ENCODE peak calls at places on chromosomes 1 and 21, in eight cellular contexts. I is adrenal gland, O is suprapubic skin, E is prostate gland, Z is A549, P is Peyer's patch, G is heart left ventricle, U is endothelial cell of umbilical vein. Y is an unnamed sample.

GRCh38 chr21:45991606-45992301 is 10.2 kb downstream of the COL6A1 start:
- DNase-seq in I (peak; percentile 10), O (peak; percentile 60), E (no peak), Z (no peak), P (no peak), G (peak; percentile 53), U (no peak), Y (peak; percentile 21)

GRCh38 chr1:193131266-193131860 is 9.5 kb downstream of the CDC73 start:
- DNase-seq in I (no peak), O (no peak), E (no peak), Z (no peak), P (no peak), G (no peak), U (no peak), Y (no peak)

GRCh38 chr21:34073032-34073748 is at the start of the genes MRPS6 and SLC5A3:
- DNase-seq in I (peak; percentile 88), O (peak; percentile 88), E (peak; percentile 79), Z (peak; percentile 78), P (peak; percentile 92), G (peak; percentile 92), U (peak; percentile 81), Y (peak; percentile 87)

GRCh38 chr1:235015291-235015990 is 113.2 kb downstream of the TOMM20 start:
- DNase-seq in I (no peak), O (peak; percentile 44), E (no peak), Z (no peak), P (peak; percentile 41), G (no peak), U (no peak), Y (no peak)

GRCh38 chr1:224800486-224801119 is 128.9 kb upstream of the DNAH14 start:
- DNase-seq in I (no peak), O (no peak), E (no peak), Z (no peak), P (no peak), G (no peak), U (no peak), Y (no peak)

GRCh38 chr1:118266436-118266835 is 81.4 kb upstream of the SPAG17 start:
- DNase-seq in I (no peak), O (no peak), E (no peak), Z (no peak), P (no peak), G (no peak), U (no peak), Y (no peak)

GRCh38 chr21:45335151-45335760 is 47.6 kb upstream of the POFUT2 start:
- DNase-seq in I (no peak), O (no peak), E (no peak), Z (no peak), P (no peak), G (peak; percentile 46), U (no peak), Y (no peak)

GRCh38 chr1:208077232-208077751 is 166.4 kb upstream of the CD34 start:
- DNase-seq in I (no peak), O (no peak), E (no peak), Z (no peak), P (no peak), G (no peak), U (no peak), Y (no peak)

GRCh38 chr1:11628767-11629166 is 25.5 kb downstream of the FBXO2 start:
- DNase-seq in I (no peak), O (no peak), E (no peak), Z (no peak), P (no peak), G (no peak), U (no peak), Y (no peak)

GRCh38 chr1:11623702-11624101 is 30.5 kb downstream of the FBXO2 start:
- DNase-seq in I (no peak), O (no peak), E (no peak), Z (no peak), P (no peak), G (no peak), U (no peak), Y (no peak)

GRCh38 chr1:11634759-11635158 is 19.5 kb downstream of the FBXO2 start:
- DNase-seq in I (no peak), O (no peak), E (no peak), Z (no peak), P (no peak), G (no peak), U (no peak), Y (no peak)

GRCh38 chr1:11629626-11630025 is 24.6 kb downstream of the FBXO2 start:
- DNase-seq in I (no peak), O (no peak), E (no peak), Z (no peak), P (no peak), G (no peak), U (no peak), Y (no peak)

DNA sequence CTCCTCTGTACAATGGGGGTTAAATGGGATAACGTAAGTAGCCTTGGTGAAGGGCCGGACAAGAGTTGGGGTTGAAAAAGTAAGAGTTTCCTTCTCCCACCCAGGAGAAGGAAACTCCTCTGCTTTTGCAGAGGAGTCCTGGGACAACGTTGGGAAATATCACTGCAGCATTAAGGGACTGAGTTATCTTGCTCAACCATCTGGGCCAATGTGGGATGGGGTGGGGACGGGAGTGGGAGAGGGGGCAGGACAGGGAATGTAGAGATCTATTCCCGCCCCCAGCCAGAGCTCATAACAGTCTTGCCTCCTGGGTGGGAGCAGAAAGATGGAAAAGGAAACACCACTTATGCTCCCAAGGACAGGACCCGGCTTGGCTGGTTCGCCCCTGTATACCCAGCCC is 25.0 kb downstream of the FBXO2 start:
- DNase-seq in I (no peak), O (no peak), E (no peak), Z (no peak), P (no peak), G (no peak), U (no peak), Y (no peak)
- TF ChIP-seq POLR2A in I (no peak), O (no peak), E (no peak), Z (no peak), P (no peak), G (no peak), U (no peak), Y (no peak)

GRCh38 chr1:81664341-81664740 is 136.4 kb upstream of the ADGRL2 start:
- DNase-seq in I (no peak), O (no peak), E (no peak), Z (no peak), P (no peak), G (no peak), U (no peak), Y (no peak)

GRCh38 chr1:81660286-81660685 is 140.4 kb upstream of the ADGRL2 start:
- DNase-seq in I (no peak), O (no peak), E (no peak), Z (no peak), P (no peak), G (no peak), U (no peak), Y (no peak)

GRCh38 chr1:81666586-81666985 is 134.1 kb upstream of the ADGRL2 start:
- DNase-seq in I (no peak), O (no peak), E (no peak), Z (no peak), P (no peak), G (no peak), U (no peak), Y (no peak)

GRCh38 chr1:81662913-81663526 is 137.7 kb upstream of the ADGRL2 start:
- DNase-seq in I (no peak), O (no peak), E (no peak), Z (no peak), P (no peak), G (no peak), U (no peak), Y (no peak)
- H3K4me3 ChIP-seq in I (no peak overlapping the region), O (no peak overlapping the region), E (no peak overlapping the region), Z (no peak overlapping the region), P (no peak overlapping the region), G (no peak overlapping the region), U (no peak overlapping the region), Y (no peak overlapping the region)

DNA sequence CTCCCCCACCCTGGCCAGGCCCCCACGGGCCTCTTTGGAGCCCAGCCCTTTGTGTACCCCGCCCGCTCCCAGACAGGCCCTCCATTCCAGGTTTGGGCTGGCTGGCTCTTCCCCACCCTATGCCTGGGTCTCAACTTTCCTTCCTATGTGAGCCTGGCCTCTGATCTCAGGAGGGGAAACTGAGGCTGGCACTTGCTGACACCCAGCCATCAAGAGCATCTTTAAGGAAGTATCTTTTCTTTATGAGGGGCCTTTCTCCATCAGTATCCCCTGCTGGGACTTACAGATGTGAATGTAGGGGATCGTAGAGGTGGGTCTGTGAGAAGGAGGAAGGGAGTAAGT is 5.6 kb downstream of the NECTIN4 start:
- DNase-seq in I (no peak), O (no peak), E (no peak), Z (no peak), P (no peak), G (no peak), U (no peak), Y (no peak)
- H3K27ac ChIP-seq in I (peak overlapping the region; percentile 33), O (peak overlapping the region; percentile 92), E (peak overlapping the region; percentile 72), Z (peak overlapping the region; percentile 88), P (peak overlapping the region; percentile 68), G (peak overlapping the region; percentile 34), U (no peak overlapping the region), Y (peak overlapping the region; percentile 85)

DNA sequence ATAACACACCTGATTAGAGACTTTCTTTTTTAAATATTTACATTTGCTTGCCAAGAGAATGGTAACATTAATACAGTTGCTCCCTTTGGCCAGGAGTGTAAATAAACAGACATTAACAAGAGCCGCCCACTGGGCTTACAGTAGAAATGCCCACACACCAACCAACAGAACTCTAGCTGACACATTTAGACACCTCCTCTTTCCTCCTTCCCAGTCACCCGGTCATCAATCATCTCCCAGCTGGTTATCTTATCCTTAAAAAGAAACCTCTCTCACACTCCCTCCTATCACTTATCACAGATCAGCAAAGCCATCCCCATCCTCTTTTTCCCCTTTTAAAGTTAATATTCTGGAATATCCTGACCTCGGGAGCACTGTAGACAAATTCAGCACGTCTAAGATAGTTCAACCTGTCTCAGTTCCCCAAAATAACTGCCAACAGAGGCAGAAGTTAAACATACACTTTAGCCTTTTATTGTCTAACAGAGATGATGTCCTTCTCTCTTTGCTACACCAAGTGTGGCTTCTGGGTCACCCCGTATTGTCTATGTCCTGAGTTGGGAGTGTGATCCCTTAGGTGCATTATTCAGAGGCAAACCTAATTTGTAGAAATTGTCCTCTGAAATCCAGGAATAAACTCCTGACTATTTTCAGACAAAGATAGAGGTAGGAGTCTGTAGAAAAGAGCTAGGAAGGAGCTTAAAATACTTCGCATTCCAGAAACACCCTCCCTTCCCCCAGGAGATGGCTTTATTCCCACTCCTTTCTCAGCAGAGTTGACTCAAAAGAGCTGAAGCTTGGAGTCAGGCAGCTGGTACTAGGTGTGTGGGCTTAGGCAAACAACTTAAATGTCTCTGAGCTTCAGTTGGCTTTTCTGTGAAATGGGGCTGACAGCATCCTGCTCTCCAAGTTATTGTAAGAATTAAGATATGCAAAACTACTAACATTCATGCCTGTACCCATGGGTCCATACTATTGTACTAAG is 8.8 kb downstream of the MYCL start:
- DNase-seq in I (no peak), O (no peak), E (peak; percentile 48), Z (peak; percentile 51), P (no peak), G (no peak), U (peak; percentile 47), Y (peak; percentile 55)
- TF ChIP-seq POLR2A in I (no peak), O (no peak), E (no peak), Z (no peak), P (no peak), G (no peak), U (no peak), Y (no peak)